ENCODE peak calls at places on chromosomes 2 and 18, in eight cellular contexts. One of them, this sample, is unnamed.

GRCh38 chr2:231615058-231615671 is 22.5 kb downstream of the TEX44 start:
- DNase-seq in CD4-positive, alpha-beta T cell: no peak
- DNase-seq in activated naive CD4-positive, alpha-beta T cell: no peak
- DNase-seq in fibroblast of the conjunctiva: no peak
- DNase-seq in brain microvascular endothelial cell: no peak
- DNase-seq in mucosa of gallbladder: no peak
- DNase-seq in occipital lobe: no peak
- DNase-seq in esophagus squamous epithelium: no peak
- DNase-seq in this sample: no peak

GRCh38 chr2:110827518-110827917 is 95.1 kb downstream of the ACOXL start:
- DNase-seq in CD4-positive, alpha-beta T cell: no peak
- DNase-seq in activated naive CD4-positive, alpha-beta T cell: no peak
- DNase-seq in fibroblast of the conjunctiva: no peak
- DNase-seq in brain microvascular endothelial cell: no peak
- DNase-seq in mucosa of gallbladder: no peak
- DNase-seq in occipital lobe: no peak
- DNase-seq in esophagus squamous epithelium: no peak
- DNase-seq in this sample: no peak

GRCh38 chr2:157055660-157056199 is 201.8 kb upstream of the GALNT5 start:
- DNase-seq in CD4-positive, alpha-beta T cell: no peak
- DNase-seq in activated naive CD4-positive, alpha-beta T cell: no peak
- DNase-seq in fibroblast of the conjunctiva: peak; percentile 29
- DNase-seq in brain microvascular endothelial cell: peak; percentile 46
- DNase-seq in mucosa of gallbladder: no peak
- DNase-seq in occipital lobe: no peak
- DNase-seq in esophagus squamous epithelium: no peak
- DNase-seq in this sample: peak; percentile 37

GRCh38 chr2:109470121-109470921 is 143.4 kb downstream of the SEPTIN10 start:
- DNase-seq in CD4-positive, alpha-beta T cell: no peak
- DNase-seq in activated naive CD4-positive, alpha-beta T cell: no peak
- DNase-seq in fibroblast of the conjunctiva: no peak
- DNase-seq in brain microvascular endothelial cell: peak; percentile 40
- DNase-seq in mucosa of gallbladder: no peak
- DNase-seq in occipital lobe: no peak
- DNase-seq in esophagus squamous epithelium: no peak
- DNase-seq in this sample: no peak

GRCh38 chr18:13442451-13442850 is 223.9 kb downstream of the LDLRAD4 start:
- DNase-seq in CD4-positive, alpha-beta T cell: no peak
- DNase-seq in activated naive CD4-positive, alpha-beta T cell: no peak
- DNase-seq in fibroblast of the conjunctiva: no peak
- DNase-seq in brain microvascular endothelial cell: no peak
- DNase-seq in mucosa of gallbladder: no peak
- DNase-seq in occipital lobe: no peak
- DNase-seq in esophagus squamous epithelium: no peak
- DNase-seq in this sample: no peak

GRCh38 chr2:231133365-231134114 is 8.7 kb upstream of the HTR2B start:
- DNase-seq in CD4-positive, alpha-beta T cell: no peak
- DNase-seq in activated naive CD4-positive, alpha-beta T cell: no peak
- DNase-seq in fibroblast of the conjunctiva: no peak
- DNase-seq in brain microvascular endothelial cell: no peak
- DNase-seq in mucosa of gallbladder: no peak
- DNase-seq in occipital lobe: no peak
- DNase-seq in esophagus squamous epithelium: no peak
- DNase-seq in this sample: no peak

GRCh38 chr2:12236136-12236834 is 480.5 kb upstream of the TRIB2 start:
- DNase-seq in CD4-positive, alpha-beta T cell: no peak
- DNase-seq in activated naive CD4-positive, alpha-beta T cell: no peak
- DNase-seq in fibroblast of the conjunctiva: no peak
- DNase-seq in brain microvascular endothelial cell: peak; percentile 45
- DNase-seq in mucosa of gallbladder: no peak
- DNase-seq in occipital lobe: no peak
- DNase-seq in esophagus squamous epithelium: no peak
- DNase-seq in this sample: no peak

GRCh38 chr2:24411488-24412146 is 51.3 kb upstream of the ITSN2 start:
- DNase-seq in CD4-positive, alpha-beta T cell: no peak
- DNase-seq in activated naive CD4-positive, alpha-beta T cell: no peak
- DNase-seq in fibroblast of the conjunctiva: no peak
- DNase-seq in brain microvascular endothelial cell: no peak
- DNase-seq in mucosa of gallbladder: no peak
- DNase-seq in occipital lobe: no peak
- DNase-seq in esophagus squamous epithelium: no peak
- DNase-seq in this sample: no peak

GRCh38 chr2:10469955-10470568 is 21.9 kb upstream of the ODC1 start:
- DNase-seq in CD4-positive, alpha-beta T cell: no peak
- DNase-seq in activated naive CD4-positive, alpha-beta T cell: no peak
- DNase-seq in fibroblast of the conjunctiva: no peak
- DNase-seq in brain microvascular endothelial cell: no peak
- DNase-seq in mucosa of gallbladder: no peak
- DNase-seq in occipital lobe: no peak
- DNase-seq in esophagus squamous epithelium: no peak
- DNase-seq in this sample: no peak

GRCh38 chr2:239470151-239470900 is 69.5 kb upstream of the HDAC4 start:
- DNase-seq in CD4-positive, alpha-beta T cell: no peak
- DNase-seq in activated naive CD4-positive, alpha-beta T cell: no peak
- DNase-seq in fibroblast of the conjunctiva: no peak
- DNase-seq in brain microvascular endothelial cell: no peak
- DNase-seq in mucosa of gallbladder: no peak
- DNase-seq in occipital lobe: no peak
- DNase-seq in esophagus squamous epithelium: no peak
- DNase-seq in this sample: no peak

GRCh38 chr2:216113572-216113971 is 4.4 kb downstream of the XRCC5 start:
- DNase-seq in CD4-positive, alpha-beta T cell: no peak
- DNase-seq in activated naive CD4-positive, alpha-beta T cell: no peak
- DNase-seq in fibroblast of the conjunctiva: no peak
- DNase-seq in brain microvascular endothelial cell: no peak
- DNase-seq in mucosa of gallbladder: no peak
- DNase-seq in occipital lobe: no peak
- DNase-seq in esophagus squamous epithelium: no peak
- DNase-seq in this sample: no peak

GRCh38 chr2:171763602-171764001 is 76.3 kb downstream of the DYNC1I2 start:
- DNase-seq in CD4-positive, alpha-beta T cell: no peak
- DNase-seq in activated naive CD4-positive, alpha-beta T cell: no peak
- DNase-seq in fibroblast of the conjunctiva: no peak
- DNase-seq in brain microvascular endothelial cell: peak; percentile 11
- DNase-seq in mucosa of gallbladder: no peak
- DNase-seq in occipital lobe: no peak
- DNase-seq in esophagus squamous epithelium: no peak
- DNase-seq in this sample: no peak

GRCh38 chr2:146764301-146764700 is 1080.5 kb upstream of the ACVR2A start:
- DNase-seq in CD4-positive, alpha-beta T cell: no peak
- DNase-seq in activated naive CD4-positive, alpha-beta T cell: no peak
- DNase-seq in fibroblast of the conjunctiva: no peak
- DNase-seq in brain microvascular endothelial cell: peak; percentile 60
- DNase-seq in mucosa of gallbladder: no peak
- DNase-seq in occipital lobe: no peak
- DNase-seq in esophagus squamous epithelium: no peak
- DNase-seq in this sample: peak; percentile 0

GRCh38 chr2:219672406-219672805 is 45.0 kb downstream of the SLC4A3 start:
- DNase-seq in CD4-positive, alpha-beta T cell: no peak
- DNase-seq in activated naive CD4-positive, alpha-beta T cell: no peak
- DNase-seq in fibroblast of the conjunctiva: no peak
- DNase-seq in brain microvascular endothelial cell: no peak
- DNase-seq in mucosa of gallbladder: no peak
- DNase-seq in occipital lobe: no peak
- DNase-seq in esophagus squamous epithelium: no peak
- DNase-seq in this sample: no peak

GRCh38 chr2:101612019-101612418 is 85.5 kb upstream of the MAP4K4 start:
- DNase-seq in CD4-positive, alpha-beta T cell: no peak
- DNase-seq in activated naive CD4-positive, alpha-beta T cell: no peak
- DNase-seq in fibroblast of the conjunctiva: no peak
- DNase-seq in brain microvascular endothelial cell: no peak
- DNase-seq in mucosa of gallbladder: no peak
- DNase-seq in occipital lobe: no peak
- DNase-seq in esophagus squamous epithelium: no peak
- DNase-seq in this sample: no peak

GRCh38 chr2:26759845-26760244 is 4.2 kb upstream of the SLC35F6 start:
- DNase-seq in CD4-positive, alpha-beta T cell: no peak
- DNase-seq in activated naive CD4-positive, alpha-beta T cell: no peak
- DNase-seq in fibroblast of the conjunctiva: no peak
- DNase-seq in brain microvascular endothelial cell: no peak
- DNase-seq in mucosa of gallbladder: no peak
- DNase-seq in occipital lobe: no peak
- DNase-seq in esophagus squamous epithelium: no peak
- DNase-seq in this sample: no peak

GRCh38 chr2:240963376-240964220 is 34.8 kb upstream of the SNED1 start:
- DNase-seq in CD4-positive, alpha-beta T cell: no peak
- DNase-seq in activated naive CD4-positive, alpha-beta T cell: no peak
- DNase-seq in fibroblast of the conjunctiva: no peak
- DNase-seq in brain microvascular endothelial cell: no peak
- DNase-seq in mucosa of gallbladder: no peak
- DNase-seq in occipital lobe: no peak
- DNase-seq in esophagus squamous epithelium: no peak
- DNase-seq in this sample: no peak

GRCh38 chr2:96305979-96306308 is 598 bp upstream of the SNRNP200 start:
- DNase-seq in CD4-positive, alpha-beta T cell: no peak
- DNase-seq in activated naive CD4-positive, alpha-beta T cell: no peak
- DNase-seq in fibroblast of the conjunctiva: no peak
- DNase-seq in brain microvascular endothelial cell: no peak
- DNase-seq in mucosa of gallbladder: no peak
- DNase-seq in occipital lobe: no peak
- DNase-seq in esophagus squamous epithelium: no peak
- DNase-seq in this sample: no peak

GRCh38 chr2:191166111-191166755 is 15.4 kb upstream of the STAT4 start:
- DNase-seq in CD4-positive, alpha-beta T cell: no peak
- DNase-seq in activated naive CD4-positive, alpha-beta T cell: no peak
- DNase-seq in fibroblast of the conjunctiva: peak; percentile 58
- DNase-seq in brain microvascular endothelial cell: peak; percentile 63
- DNase-seq in mucosa of gallbladder: no peak
- DNase-seq in occipital lobe: no peak
- DNase-seq in esophagus squamous epithelium: no peak
- DNase-seq in this sample: peak; percentile 90

GRCh38 chr18:49813071-49813320 is 337 bp downstream of the ACAA2 start:
- DNase-seq in CD4-positive, alpha-beta T cell: peak; percentile 7
- DNase-seq in activated naive CD4-positive, alpha-beta T cell: no peak
- DNase-seq in fibroblast of the conjunctiva: no peak
- DNase-seq in brain microvascular endothelial cell: peak; percentile 16
- DNase-seq in mucosa of gallbladder: peak; percentile 25
- DNase-seq in occipital lobe: peak; percentile 26
- DNase-seq in esophagus squamous epithelium: no peak
- DNase-seq in this sample: peak; percentile 34

GRCh38 chr2:46252891-46253659 is 44.1 kb upstream of the EPAS1 start:
- DNase-seq in CD4-positive, alpha-beta T cell: no peak
- DNase-seq in activated naive CD4-positive, alpha-beta T cell: no peak
- DNase-seq in fibroblast of the conjunctiva: no peak
- DNase-seq in brain microvascular endothelial cell: no peak
- DNase-seq in mucosa of gallbladder: no peak
- DNase-seq in occipital lobe: no peak
- DNase-seq in esophagus squamous epithelium: no peak
- DNase-seq in this sample: peak; percentile 63

GRCh38 chr2:147390475-147390874 is 454.4 kb upstream of the ACVR2A start:
- DNase-seq in CD4-positive, alpha-beta T cell: no peak
- DNase-seq in activated naive CD4-positive, alpha-beta T cell: no peak
- DNase-seq in fibroblast of the conjunctiva: no peak
- DNase-seq in brain microvascular endothelial cell: no peak
- DNase-seq in mucosa of gallbladder: no peak
- DNase-seq in occipital lobe: no peak
- DNase-seq in esophagus squamous epithelium: no peak
- DNase-seq in this sample: no peak

GRCh38 chr2:40364143-40364903 is 87.6 kb downstream of the SLC8A1 start:
- DNase-seq in CD4-positive, alpha-beta T cell: no peak
- DNase-seq in activated naive CD4-positive, alpha-beta T cell: no peak
- DNase-seq in fibroblast of the conjunctiva: no peak
- DNase-seq in brain microvascular endothelial cell: no peak
- DNase-seq in mucosa of gallbladder: no peak
- DNase-seq in occipital lobe: no peak
- DNase-seq in esophagus squamous epithelium: no peak
- DNase-seq in this sample: no peak

GRCh38 chr18:63445067-63445466 is 22.8 kb upstream of the VPS4B start:
- DNase-seq in CD4-positive, alpha-beta T cell: no peak
- DNase-seq in activated naive CD4-positive, alpha-beta T cell: no peak
- DNase-seq in fibroblast of the conjunctiva: no peak
- DNase-seq in brain microvascular endothelial cell: no peak
- DNase-seq in mucosa of gallbladder: no peak
- DNase-seq in occipital lobe: no peak
- DNase-seq in esophagus squamous epithelium: no peak
- DNase-seq in this sample: no peak

GRCh38 chr2:217790681-217791392 is 212.0 kb downstream of the TNS1 start:
- DNase-seq in CD4-positive, alpha-beta T cell: no peak
- DNase-seq in activated naive CD4-positive, alpha-beta T cell: no peak
- DNase-seq in fibroblast of the conjunctiva: no peak
- DNase-seq in brain microvascular endothelial cell: peak; percentile 76
- DNase-seq in mucosa of gallbladder: no peak
- DNase-seq in occipital lobe: peak; percentile 26
- DNase-seq in esophagus squamous epithelium: no peak
- DNase-seq in this sample: no peak

GRCh38 chr2:60925994-60926750 is 44.8 kb downstream of the REL start:
- DNase-seq in CD4-positive, alpha-beta T cell: no peak
- DNase-seq in activated naive CD4-positive, alpha-beta T cell: no peak
- DNase-seq in fibroblast of the conjunctiva: no peak
- DNase-seq in brain microvascular endothelial cell: no peak
- DNase-seq in mucosa of gallbladder: no peak
- DNase-seq in occipital lobe: no peak
- DNase-seq in esophagus squamous epithelium: no peak
- DNase-seq in this sample: no peak

GRCh38 chr2:232126301-232127085 is 165.0 kb downstream of the DIS3L2 start:
- DNase-seq in CD4-positive, alpha-beta T cell: no peak
- DNase-seq in activated naive CD4-positive, alpha-beta T cell: no peak
- DNase-seq in fibroblast of the conjunctiva: no peak
- DNase-seq in brain microvascular endothelial cell: no peak
- DNase-seq in mucosa of gallbladder: no peak
- DNase-seq in occipital lobe: no peak
- DNase-seq in esophagus squamous epithelium: no peak
- DNase-seq in this sample: no peak

GRCh38 chr2:253202-253638 is 10.6 kb downstream of the SH3YL1 start:
- DNase-seq in CD4-positive, alpha-beta T cell: no peak
- DNase-seq in activated naive CD4-positive, alpha-beta T cell: no peak
- DNase-seq in fibroblast of the conjunctiva: no peak
- DNase-seq in brain microvascular endothelial cell: no peak
- DNase-seq in mucosa of gallbladder: no peak
- DNase-seq in occipital lobe: no peak
- DNase-seq in esophagus squamous epithelium: no peak
- DNase-seq in this sample: no peak

GRCh38 chr2:187644991-187645390 is 90.8 kb upstream of the TFPI start:
- DNase-seq in CD4-positive, alpha-beta T cell: no peak
- DNase-seq in activated naive CD4-positive, alpha-beta T cell: no peak
- DNase-seq in fibroblast of the conjunctiva: no peak
- DNase-seq in brain microvascular endothelial cell: peak; percentile 14
- DNase-seq in mucosa of gallbladder: no peak
- DNase-seq in occipital lobe: no peak
- DNase-seq in esophagus squamous epithelium: no peak
- DNase-seq in this sample: peak; percentile 54

GRCh38 chr2:50591642-50592041 is 440.3 kb downstream of the NRXN1 start:
- DNase-seq in CD4-positive, alpha-beta T cell: no peak
- DNase-seq in activated naive CD4-positive, alpha-beta T cell: no peak
- DNase-seq in fibroblast of the conjunctiva: no peak
- DNase-seq in brain microvascular endothelial cell: no peak
- DNase-seq in mucosa of gallbladder: peak; percentile 13
- DNase-seq in occipital lobe: peak; percentile 19
- DNase-seq in esophagus squamous epithelium: no peak
- DNase-seq in this sample: no peak

GRCh38 chr2:120465989-120466703 is 120.2 kb downstream of the INHBB start:
- DNase-seq in CD4-positive, alpha-beta T cell: no peak
- DNase-seq in activated naive CD4-positive, alpha-beta T cell: no peak
- DNase-seq in fibroblast of the conjunctiva: no peak
- DNase-seq in brain microvascular endothelial cell: no peak
- DNase-seq in mucosa of gallbladder: no peak
- DNase-seq in occipital lobe: no peak
- DNase-seq in esophagus squamous epithelium: no peak
- DNase-seq in this sample: no peak

GRCh38 chr2:191321861-191322662 is 76.9 kb downstream of the MYO1B start:
- DNase-seq in CD4-positive, alpha-beta T cell: no peak
- DNase-seq in activated naive CD4-positive, alpha-beta T cell: no peak
- DNase-seq in fibroblast of the conjunctiva: no peak
- DNase-seq in brain microvascular endothelial cell: peak; percentile 50
- DNase-seq in mucosa of gallbladder: no peak
- DNase-seq in occipital lobe: no peak
- DNase-seq in esophagus squamous epithelium: no peak
- DNase-seq in this sample: peak; percentile 43

GRCh38 chr2:16181062-16181740 is 240.9 kb downstream of the MYCN start:
- DNase-seq in CD4-positive, alpha-beta T cell: no peak
- DNase-seq in activated naive CD4-positive, alpha-beta T cell: no peak
- DNase-seq in fibroblast of the conjunctiva: no peak
- DNase-seq in brain microvascular endothelial cell: no peak
- DNase-seq in mucosa of gallbladder: no peak
- DNase-seq in occipital lobe: no peak
- DNase-seq in esophagus squamous epithelium: no peak
- DNase-seq in this sample: no peak

GRCh38 chr2:102386867-102387541 is 31.4 kb downstream of the IL18R1 start:
- DNase-seq in CD4-positive, alpha-beta T cell: no peak
- DNase-seq in activated naive CD4-positive, alpha-beta T cell: no peak
- DNase-seq in fibroblast of the conjunctiva: no peak
- DNase-seq in brain microvascular endothelial cell: no peak
- DNase-seq in mucosa of gallbladder: no peak
- DNase-seq in occipital lobe: no peak
- DNase-seq in esophagus squamous epithelium: no peak
- DNase-seq in this sample: no peak